ENCODE peak calls at places on chromosomes 6 and 20, in four cellular contexts. One of them, this sample, is unnamed.

GRCh38 chr6:114049367-114049966 is 78.5 kb upstream of the HDAC2 start:
- DNase-seq in M059J: peak
- DNase-seq in NT2/D1: no peak
- DNase-seq in activated T-cell treated with anti-CD3 and anti-CD28 coated beads, Interleukin-2, amount 50 U/mL, for 72 hours: no peak
- DNase-seq in this sample: peak

GRCh38 chr6:56708810-56709597 is 66.3 kb upstream of the DST start:
- DNase-seq in M059J: peak
- DNase-seq in NT2/D1: no peak
- DNase-seq in activated T-cell treated with anti-CD3 and anti-CD28 coated beads, Interleukin-2, amount 50 U/mL, for 72 hours: no peak
- DNase-seq in this sample: peak

GRCh38 chr6:169378620-169379381 is 125.2 kb upstream of the THBS2 start:
- DNase-seq in NT2/D1: no peak
- DNase-seq in activated T-cell treated with anti-CD3 and anti-CD28 coated beads, Interleukin-2, amount 50 U/mL, for 72 hours: no peak
- DNase-seq in M059J: no peak
- DNase-seq in this sample: no peak

GRCh38 chr6:157974967-157975366 is 6.7 kb upstream of the SYNJ2 start:
- DNase-seq in M059J: no peak
- DNase-seq in activated T-cell treated with anti-CD3 and anti-CD28 coated beads, Interleukin-2, amount 50 U/mL, for 72 hours: no peak
- DNase-seq in NT2/D1: no peak
- DNase-seq in this sample: no peak

GRCh38 chr6:14316911-14317535 is 199.5 kb downstream of the CD83 start:
- DNase-seq in M059J: peak
- DNase-seq in activated T-cell treated with anti-CD3 and anti-CD28 coated beads, Interleukin-2, amount 50 U/mL, for 72 hours: peak
- DNase-seq in NT2/D1: no peak
- DNase-seq in this sample: no peak

GRCh38 chr6:45422541-45423110 is 44.9 kb upstream of the SUPT3H start:
- DNase-seq in NT2/D1: no peak
- DNase-seq in activated T-cell treated with anti-CD3 and anti-CD28 coated beads, Interleukin-2, amount 50 U/mL, for 72 hours: peak
- DNase-seq in M059J: peak
- DNase-seq in this sample: no peak

GRCh38 chr6:14706378-14706929 is 539.4 kb upstream of the JARID2 start:
- DNase-seq in M059J: peak
- DNase-seq in activated T-cell treated with anti-CD3 and anti-CD28 coated beads, Interleukin-2, amount 50 U/mL, for 72 hours: peak
- DNase-seq in NT2/D1: no peak
- DNase-seq in this sample: peak

GRCh38 chr20:49785851-49786174 is 26.8 kb upstream of the SLC9A8 start:
- DNase-seq in NT2/D1: no peak
- DNase-seq in M059J: no peak
- DNase-seq in activated T-cell treated with anti-CD3 and anti-CD28 coated beads, Interleukin-2, amount 50 U/mL, for 72 hours: no peak
- DNase-seq in this sample: no peak

GRCh38 chr20:49701313-49701731 is 12.4 kb downstream of the B4GALT5 start:
- DNase-seq in activated T-cell treated with anti-CD3 and anti-CD28 coated beads, Interleukin-2, amount 50 U/mL, for 72 hours: peak
- DNase-seq in M059J: peak
- DNase-seq in NT2/D1: no peak
- DNase-seq in this sample: no peak

GRCh38 chr6:166005401-166005845 is 162.2 kb downstream of the TBXT start:
- DNase-seq in activated T-cell treated with anti-CD3 and anti-CD28 coated beads, Interleukin-2, amount 50 U/mL, for 72 hours: no peak
- DNase-seq in NT2/D1: no peak
- DNase-seq in M059J: no peak
- DNase-seq in this sample: no peak

This sample was measured in HCT116.